ENCODE peak calls at places on chromosomes 12 and 14, in five cellular contexts. M is activated CD4-positive, alpha-beta memory T cell treated with anti-CD3 and anti-CD28 coated beads, Interleukin-2, amount 10 ng/mL, durations not matched to agents 7 days and 5 days; T is dorsolateral prefrontal cortex; O is NCI-H2029; F is HTR-8/SVneo. W is an unnamed sample.

GRCh38 chr14:45085004-45085403 is 1.1 kb downstream of the PRPF39 start:
- DNase-seq in M (no peak), T (no peak), O (no peak), F (no peak), W (no peak)

GRCh38 chr12:5493018-5493417 is 61.1 kb downstream of the NTF3 start:
- DNase-seq in M (no peak), T (no peak), O (no peak), F (no peak), W (no peak)

GRCh38 chr12:104671407-104672095 is 214.8 kb downstream of the CHST11 start:
- DNase-seq in M (peak), T (peak), O (peak), F (peak), W (no peak)

GRCh38 chr14:52121441-52121840 is 52.6 kb upstream of the NID2 start:
- DNase-seq in M (no peak), T (no peak), O (no peak), F (no peak), W (no peak)

GRCh38 chr12:65113621-65114035 is 7.5 kb downstream of the WIF1 start:
- DNase-seq in M (no peak), T (no peak), O (no peak), F (no peak), W (no peak)

GRCh38 chr12:104763163-104763805 is 194.8 kb downstream of the SLC41A2 start:
- DNase-seq in M (no peak), T (no peak), O (no peak), F (no peak), W (no peak)

GRCh38 chr14:36524874-36525745 is 5.1 kb upstream of the NKX2-1 start:
- DNase-seq in M (no peak), T (peak), O (no peak), F (peak), W (no peak)

GRCh38 chr12:131050463-131051154 is 96.9 kb downstream of the ADGRD1 start:
- DNase-seq in M (no peak), T (no peak), O (no peak), F (no peak), W (no peak)

GRCh38 chr12:650983-651382 is 12.3 kb downstream of the NINJ2 start:
- DNase-seq in M (no peak), T (no peak), O (no peak), F (no peak), W (no peak)

GRCh38 chr12:95998611-95999300 is 2.6 kb upstream of the HAL start:
- DNase-seq in M (peak), T (peak), O (peak), F (peak), W (peak)

GRCh38 chr14:63773504-63773903 is 45.6 kb upstream of the SGPP1 start:
- DNase-seq in M (no peak), T (no peak), O (no peak), F (peak), W (no peak)

GRCh38 chr14:67674139-67674479 is 323 bp downstream of the VTI1B start:
- DNase-seq in M (peak), T (peak), O (peak), F (peak), W (peak)

GRCh38 chr14:61489002-61489401 is 167.6 kb downstream of the PRKCH start:
- DNase-seq in M (no peak), T (no peak), O (no peak), F (no peak), W (no peak)

GRCh38 chr12:104555650-104556049 is 98.9 kb downstream of the CHST11 start:
- DNase-seq in M (no peak), T (no peak), O (peak), F (no peak), W (no peak)

W was measured in substantia nigra.